ENCODE peak calls at places on chromosomes 16 and 17, in five cellular contexts. O is stomach, M is A549, T is upper lobe of left lung, D is esophagus muscularis mucosa. J is an unnamed sample. For H3K4me1, the result is how much of the 10 kb centered on the place peaks cover.

GRCh38 chr16:25771216-25771615 is 79.5 kb downstream of the HS3ST4 start:
- DNase-seq in O (no peak), M (no peak), T (no peak), D (peak), J (no peak)

GRCh38 chr16:69138608-69139007 is 6.2 kb downstream of the UTP4 start:
- DNase-seq in O (no peak), M (no peak), T (no peak), D (no peak), J (no peak)

GRCh38 chr16:10805362-10805761 is 13.2 kb downstream of the TVP23A start:
- DNase-seq in O (no peak), M (no peak), T (no peak), D (no peak), J (no peak)

GRCh38 chr16:25299792-25300590 is 42.3 kb upstream of the ZKSCAN2 start:
- DNase-seq in O (no peak), M (no peak), T (no peak), D (no peak), J (no peak)

GRCh38 chr17:64331946-64332493 is 58.6 kb downstream of the PECAM1 start:
- DNase-seq in O (no peak), M (no peak), T (no peak), D (no peak), J (no peak)

GRCh38 chr17:74874615-74875037 is 1.8 kb upstream of the FDXR start:
- DNase-seq in O (no peak), M (no peak), T (no peak), D (no peak), J (no peak)

GRCh38 chr16:13397126-13397525 is 495.7 kb downstream of the SHISA9 start:
- DNase-seq in O (no peak), M (no peak), T (no peak), D (peak), J (no peak)

GRCh38 chr17:58324409-58325288 is 3.9 kb downstream of the TSPOAP1 start:
- DNase-seq in O (peak), M (no peak), T (peak), D (no peak), J (peak)

GRCh38 chr17:61862105-61862574 is 1.2 kb downstream of the BRIP1 start:
- DNase-seq in O (no peak), M (no peak), T (no peak), D (no peak), J (no peak)

GRCh38 chr16:26816885-26817571 is 249.7 kb upstream of the C16orf82 start:
- DNase-seq in O (no peak), M (no peak), T (peak), D (no peak), J (no peak)

GRCh38 chr17:2138318-2138717 is 83.4 kb downstream of the HIC1 start:
- DNase-seq in O (no peak), M (no peak), T (no peak), D (no peak), J (no peak)

GRCh38 chr16:30740364-30741251 is 7.6 kb upstream of the PHKG2 start:
- DNase-seq in O (peak), M (peak), T (no peak), D (peak), J (peak)

GRCh38 chr17:75861927-75862317 is 6.8 kb upstream of the WBP2 start:
- DNase-seq in O (no peak), M (no peak), T (no peak), D (no peak), J (no peak)

GRCh38 chr17:5832886-5833285 is 237.3 kb upstream of the WSCD1 start:
- DNase-seq in O (no peak), M (peak), T (no peak), D (peak), J (no peak)

GRCh38 chr17:65175952-65176351 is 38.8 kb downstream of the RGS9 start:
- DNase-seq in O (no peak), M (no peak), T (no peak), D (no peak), J (no peak)

GRCh38 chr16:54062361-54063346 is 223.9 kb downstream of the IRX3 start:
- DNase-seq in O (no peak), M (no peak), T (no peak), D (no peak), J (no peak)

GRCh38 chr17:144936-145670 is 7.7 kb downstream of the SCGB1C2 start:
- DNase-seq in O (peak), M (no peak), T (no peak), D (no peak), J (peak)

GRCh38 chr16:25051446-25052160 is 36.4 kb upstream of the ARHGAP17 start:
- DNase-seq in O (no peak), M (peak), T (no peak), D (no peak), J (no peak)

GRCh38 chr17:68591583-68591982 is 9.6 kb downstream of the FAM20A start:
- DNase-seq in O (no peak), M (no peak), T (peak), D (peak), J (peak)

GRCh38 chr17:47239663-47240374 is 13.8 kb upstream of the ITGB3 start:
- DNase-seq in O (peak), M (peak), T (peak), D (peak), J (no peak)

DNA sequence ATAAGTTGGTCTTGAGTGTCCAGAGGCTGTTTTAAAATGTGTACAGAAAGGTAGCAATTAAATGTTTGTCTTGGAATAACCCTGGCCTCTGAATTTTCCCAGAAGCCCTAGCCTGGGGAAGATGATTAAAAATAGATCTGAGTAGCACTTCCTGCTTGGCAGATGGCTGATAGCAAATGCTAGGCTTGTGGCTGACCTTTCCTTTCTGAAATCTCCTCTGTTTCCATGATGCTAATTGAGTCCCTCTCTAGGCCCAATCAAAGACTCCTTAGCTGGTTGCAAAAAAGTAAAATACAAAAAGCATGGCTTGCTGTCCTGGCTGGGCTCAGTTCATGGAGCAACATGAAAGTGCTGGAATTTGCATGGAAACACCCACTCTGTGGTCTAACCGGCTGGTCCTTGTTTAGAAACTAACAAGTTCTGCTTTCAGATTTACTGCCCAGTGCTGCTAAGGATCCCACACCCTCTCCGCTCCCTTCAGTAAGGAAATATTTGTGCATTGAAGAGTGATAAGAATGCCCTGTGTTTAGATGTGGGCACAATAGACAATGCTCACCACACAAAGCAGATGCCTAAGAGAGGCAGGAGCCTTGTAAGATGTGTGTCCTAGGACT is 40.8 kb downstream of the YPEL2 start:
- DNase-seq in O (peak), M (no peak), T (no peak), D (no peak), J (peak)
- H3K4me1 ChIP-seq in O (half or more), M (under half), T (half or more), D (half or more), J (under half)

GRCh38 chr16:73066927-73067670 is 19.2 kb upstream of the ZFHX3 start:
- DNase-seq in O (no peak), M (no peak), T (peak), D (no peak), J (no peak)
- H3K4me3 ChIP-seq in O (peak), M (no peak), T (peak), D (peak), J (no peak)

GRCh38 chr17:9763643-9764042 is 27.7 kb downstream of the DHRS7C start:
- DNase-seq in O (no peak), M (peak), T (no peak), D (no peak), J (no peak)
- TF ChIP-seq EP300 in O (no peak), M (no peak), T (no peak), D (no peak), J (no peak)

GRCh38 chr17:81612172-81612571 is 24.7 kb downstream of the NPLOC4 start:
- DNase-seq in O (no peak), M (no peak), T (no peak), D (no peak), J (no peak)
- H3K4me1 ChIP-seq in O (under half), M (under half), T (under half), D (under half), J (under half)

GRCh38 chr17:42027540-42027889 is 7.6 kb downstream of the NKIRAS2 start:
- DNase-seq in O (no peak), M (no peak), T (no peak), D (no peak), J (no peak)
- H3K4me3 ChIP-seq in O (no peak), M (no peak), T (no peak), D (no peak), J (no peak)

GRCh38 chr16:47695746-47696145 is 234.6 kb downstream of the PHKB start:
- DNase-seq in O (no peak), M (no peak), T (no peak), D (no peak), J (no peak)

GRCh38 chr16:47694543-47694942 is 233.4 kb downstream of the PHKB start:
- DNase-seq in O (no peak), M (peak), T (no peak), D (no peak), J (no peak)

GRCh38 chr16:47697826-47698225 is 236.7 kb downstream of the PHKB start:
- DNase-seq in O (no peak), M (no peak), T (no peak), D (no peak), J (no peak)

DNA sequence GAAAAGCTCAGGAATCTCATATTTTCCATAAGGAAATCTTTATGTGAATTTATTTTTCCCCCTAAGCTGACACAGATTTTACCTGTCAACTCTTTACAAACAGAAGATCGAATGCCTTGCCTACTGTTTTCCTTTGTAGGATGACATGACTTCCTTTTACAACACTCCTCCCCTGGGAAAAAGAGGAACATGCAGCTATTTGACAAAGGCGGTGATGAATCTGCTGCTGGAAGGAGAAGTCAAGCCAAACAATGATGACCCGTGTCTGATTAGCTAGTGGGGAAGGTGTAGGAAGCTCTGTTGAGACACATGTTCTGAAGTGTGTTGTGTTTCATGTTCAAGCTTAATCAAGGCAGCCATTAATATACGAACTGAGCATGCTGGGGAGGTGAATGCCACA is 238.0 kb downstream of the PHKB start:
- DNase-seq in O (no peak), M (no peak), T (no peak), D (no peak), J (no peak)
- TF ChIP-seq EP300 in O (no peak), M (no peak), T (no peak), D (no peak), J (no peak)

DNA sequence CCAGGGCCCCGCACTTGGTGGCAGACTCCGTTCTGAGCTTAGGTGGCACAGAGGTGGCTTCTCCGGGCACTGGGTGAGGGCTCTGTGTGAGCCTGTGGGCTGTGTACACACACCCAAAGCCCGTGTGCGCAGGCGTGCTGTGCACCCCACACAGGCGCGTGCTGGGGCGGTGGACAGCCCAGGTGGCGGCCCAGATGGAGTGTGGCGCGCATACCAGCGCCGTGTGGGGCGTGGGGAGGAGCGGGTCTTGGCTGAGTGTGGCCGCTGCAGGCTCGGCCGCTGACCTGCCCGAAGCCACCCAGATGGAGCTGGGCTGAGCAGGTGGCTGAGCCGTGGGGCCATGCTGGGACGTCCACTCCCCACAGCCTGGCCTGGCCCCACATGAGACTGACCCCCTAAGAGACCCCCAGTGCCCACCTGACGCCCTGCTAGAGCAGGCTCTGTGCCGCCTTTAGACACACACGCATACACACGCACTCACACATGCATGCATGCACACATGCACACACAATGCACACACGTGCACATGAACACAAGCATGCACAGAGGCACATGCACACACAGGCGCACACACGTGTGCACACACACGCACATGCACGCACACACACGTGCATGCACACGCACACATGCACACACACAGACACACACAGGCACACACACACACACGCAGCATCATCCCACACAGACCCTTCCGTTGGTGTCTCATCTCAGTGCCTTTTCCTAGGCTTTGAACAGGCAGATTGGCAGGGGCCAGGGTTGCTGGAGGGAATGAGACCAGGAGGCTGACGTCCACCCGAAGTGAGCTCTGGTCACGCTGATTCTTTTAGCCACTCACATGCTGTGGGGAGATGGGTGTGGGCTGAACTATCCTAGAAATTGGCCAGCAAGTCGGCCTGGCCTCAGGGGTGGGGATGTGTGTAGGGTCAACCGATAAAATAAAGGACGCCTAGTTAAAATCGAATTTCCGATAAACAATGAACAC is 2.1 kb downstream of the PRR35 start:
- DNase-seq in O (no peak), M (no peak), T (no peak), D (no peak), J (no peak)
- H3K4me1 ChIP-seq in O (under half), M (under half), T (under half), D (under half), J (under half)

GRCh38 chr16:84614914-84615813 is 2.7 kb downstream of the COTL1 start:
- DNase-seq in O (no peak), M (no peak), T (no peak), D (no peak), J (no peak)
- H3K4me3 ChIP-seq in O (peak), M (peak), T (peak), D (peak), J (no peak)

GRCh38 chr16:87945351-87946042 is 5.7 kb upstream of the BANP start:
- DNase-seq in O (peak), M (peak), T (no peak), D (no peak), J (peak)
- TF ChIP-seq EP300 in O (peak), M (no peak), T (no peak), D (no peak), J (no peak)

DNA sequence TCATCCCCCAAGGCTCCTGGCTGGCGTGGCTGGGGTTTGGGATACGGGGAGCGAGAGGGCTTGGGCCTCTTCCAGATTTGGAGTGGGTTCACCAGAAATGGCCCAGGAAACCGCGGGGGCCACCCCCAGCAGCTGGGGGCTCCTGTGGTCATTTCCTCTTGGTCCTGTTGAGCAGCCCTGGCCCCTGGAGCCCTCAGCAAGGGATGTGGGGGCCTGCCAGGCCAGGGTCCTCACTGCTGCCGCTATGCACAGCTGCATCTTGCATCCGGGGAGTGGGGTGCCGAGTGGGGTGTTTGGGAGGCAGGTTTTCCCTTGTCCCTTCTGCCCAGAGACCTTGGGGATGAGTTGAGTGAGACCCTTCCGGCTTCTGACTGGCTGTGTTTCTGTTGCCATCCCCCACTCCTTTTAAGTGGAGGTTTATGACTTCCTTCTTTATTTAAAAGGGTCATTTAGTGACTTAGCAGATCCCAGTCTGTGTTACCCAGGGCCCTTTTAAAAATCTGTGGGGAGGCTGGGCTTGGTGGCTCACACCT is 319.8 kb downstream of the SEC14L1 start:
- DNase-seq in O (no peak), M (no peak), T (peak), D (no peak), J (no peak)
- H3K4me1 ChIP-seq in O (half or more), M (under half), T (half or more), D (half or more), J (under half)

J was measured in ovary.